ENCODE peak calls at places on chromosomes 2 and 18, in ten cellular contexts. H is IMR-90; Q is Peyer's patch; L is cardiac muscle cell; F is body of pancreas; M is left lung; N is CD8-positive, alpha-beta memory T cell; T is fibroblast of lung; C is tibial artery; I is lower lobe of right lung. A is an unnamed sample.

GRCh38 chr2:238134393-238134785 is 4.1 kb upstream of the KLHL30 start:
- DNase-seq in F (no peak), M (peak; percentile 55), Q (peak; percentile 22), H (no peak), T (no peak), I (peak; percentile 34), L (no peak), N (no peak), C (no peak), A (no peak)

GRCh38 chr2:27313882-27314645 is 5.8 kb upstream of the UCN start:
- DNase-seq in Q (no peak), T (no peak), F (no peak), L (no peak), I (peak; percentile 4), M (peak; percentile 24), C (no peak), H (no peak), N (no peak), A (no peak)

GRCh38 chr2:18548618-18549017 is 11.8 kb downstream of the RDH14 start:
- DNase-seq in Q (no peak), I (no peak), L (no peak), T (no peak), C (no peak), N (no peak), F (no peak), M (no peak), H (no peak), A (no peak)

GRCh38 chr18:711693-712400 is 583 bp downstream of the ENOSF1 start:
- DNase-seq in N (peak; percentile 81), L (peak; percentile 46), H (peak; percentile 88), F (peak; percentile 77), T (peak; percentile 96), C (peak; percentile 87), Q (peak; percentile 75), I (peak; percentile 79), M (peak; percentile 84), A (peak; percentile 84)

GRCh38 chr2:139916822-139917221 is 1136.6 kb upstream of the NXPH2 start:
- DNase-seq in L (no peak), H (no peak), Q (no peak), F (no peak), C (no peak), N (no peak), M (no peak), I (no peak), T (no peak), A (no peak)

GRCh38 chr2:177106212-177106611 is 106.4 kb upstream of the HNRNPA3 start:
- DNase-seq in L (no peak), I (no peak), M (no peak), H (no peak), C (no peak), N (no peak), F (no peak), T (no peak), Q (no peak), A (peak; percentile 2)

GRCh38 chr18:9177047-9177446 is 40.5 kb downstream of the ANKRD12 start:
- DNase-seq in I (no peak), M (no peak), T (no peak), F (no peak), H (no peak), L (peak; percentile 34), N (no peak), Q (no peak), C (no peak), A (no peak)

GRCh38 chr2:238499731-238500570 is 73.2 kb downstream of the ASB1 start:
- DNase-seq in M (no peak), L (no peak), I (no peak), N (no peak), T (no peak), Q (no peak), H (no peak), C (peak; percentile 44), F (no peak), A (no peak)

GRCh38 chr18:26549486-26550435 is 1.4 kb upstream of the KCTD1 start:
- DNase-seq in C (peak; percentile 89), I (peak; percentile 70), M (peak; percentile 88), T (peak; percentile 57), N (no peak), H (peak; percentile 38), Q (peak; percentile 56), L (peak; percentile 64), F (peak; percentile 57), A (peak; percentile 28)

GRCh38 chr2:175309799-175310198 is 128.3 kb upstream of the ATP5MC3 start:
- DNase-seq in C (no peak), M (no peak), L (peak; percentile 68), F (no peak), Q (no peak), I (no peak), H (peak; percentile 10), T (peak; percentile 17), N (no peak), A (no peak)

GRCh38 chr2:30310955-30311354 is 79.6 kb downstream of the LBH start:
- DNase-seq in Q (no peak), M (no peak), H (no peak), C (no peak), N (no peak), I (no peak), L (no peak), F (no peak), T (no peak), A (no peak)

GRCh38 chr18:38801640-38802039 is 1236.0 kb upstream of the CELF4 start:
- DNase-seq in I (no peak), H (no peak), L (no peak), F (no peak), N (no peak), C (no peak), M (no peak), T (no peak), Q (no peak), A (no peak)

GRCh38 chr2:50401772-50402653 is 629.9 kb downstream of the NRXN1 start:
- DNase-seq in C (no peak), I (no peak), N (no peak), Q (no peak), F (peak; percentile 28), T (peak; percentile 42), H (peak; percentile 52), L (peak; percentile 75), M (no peak), A (peak; percentile 25)

GRCh38 chr2:143632751-143633374 is 503.6 kb downstream of the ARHGAP15 start:
- DNase-seq in L (peak; percentile 28), T (no peak), Q (no peak), I (no peak), F (no peak), H (no peak), M (no peak), N (no peak), C (no peak), A (no peak)

GRCh38 chr2:188852752-188853151 is 121.4 kb upstream of the COL3A1 start:
- DNase-seq in N (no peak), C (no peak), M (no peak), H (peak; percentile 37), F (no peak), L (no peak), I (no peak), T (peak; percentile 47), Q (no peak), A (no peak)

GRCh38 chr2:158060160-158060861 is 41.4 kb upstream of the UPP2 start:
- DNase-seq in C (no peak), I (no peak), M (no peak), Q (no peak), L (no peak), H (no peak), F (no peak), T (no peak), N (no peak), A (no peak)

GRCh38 chr2:74959106-74959751 is 786 bp downstream of the POLE4 start:
- DNase-seq in T (no peak), L (no peak), H (no peak), F (no peak), C (no peak), Q (no peak), I (peak; percentile 40), M (peak; percentile 24), N (peak; percentile 18), A (no peak)
- H3K4me3 ChIP-seq in T (peak overlapping the region; percentile 58), L (peak overlapping the region; percentile 64), H (peak overlapping the region; percentile 99), F (peak overlapping the region; percentile 46), C (peak overlapping the region; percentile 68), Q (peak overlapping the region; percentile 60), I (peak overlapping the region; percentile 65), M (peak overlapping the region; percentile 63), N (peak overlapping the region; percentile 46), A (peak overlapping the region; percentile 68)

DNA sequence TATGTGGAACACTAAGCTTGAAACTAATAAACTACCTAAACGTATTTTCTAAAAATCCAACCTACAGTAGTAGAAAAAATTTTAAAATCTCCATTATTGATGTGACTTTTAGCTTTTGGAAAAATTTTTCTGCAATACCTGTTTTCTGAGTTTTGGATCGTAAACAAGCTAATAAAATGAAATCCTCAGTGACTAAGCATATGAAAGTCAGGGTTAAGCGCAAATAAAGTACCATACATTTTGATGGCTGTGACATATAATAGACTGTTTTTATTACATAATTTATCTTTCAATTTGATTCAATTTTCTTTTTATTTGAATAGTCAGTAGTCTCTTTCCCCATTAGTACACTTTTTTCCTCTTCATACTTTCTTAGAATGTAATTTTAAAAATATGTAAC is 683.6 kb downstream of the NUP35 start:
- DNase-seq in T (no peak), C (no peak), I (no peak), F (no peak), N (no peak), L (no peak), Q (no peak), H (no peak), M (no peak), A (no peak)
- H3K4me1 ChIP-seq in T (no peaks in the 10 kb centered on the region), C (no peaks in the 10 kb centered on the region), I (no peaks in the 10 kb centered on the region), F (no peaks in the 10 kb centered on the region), N (no peaks in the 10 kb centered on the region), L (no peaks in the 10 kb centered on the region), Q (no peaks in the 10 kb centered on the region), H (no peaks in the 10 kb centered on the region), M (no peaks in the 10 kb centered on the region), A (no peaks in the 10 kb centered on the region)

DNA sequence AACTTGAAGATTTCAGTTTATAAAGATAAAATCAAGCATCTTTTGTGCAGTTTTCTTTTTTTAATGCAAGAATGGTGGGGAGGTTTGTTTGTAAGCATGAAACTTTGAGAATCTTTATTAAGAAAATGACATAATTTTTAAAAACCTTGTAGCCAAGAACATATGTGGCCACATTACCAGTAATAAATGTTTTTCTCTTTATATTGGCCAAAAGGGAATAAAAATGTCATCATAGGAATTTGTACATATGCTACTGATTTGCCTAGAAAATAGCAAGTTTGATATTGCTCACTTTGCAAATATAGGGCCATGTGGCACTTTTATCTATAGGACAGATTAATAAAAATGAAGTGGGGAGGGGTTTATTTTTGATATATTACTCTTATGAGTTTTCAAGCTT is 25.6 kb downstream of the METTL21A start:
- DNase-seq in T (no peak), I (no peak), C (no peak), Q (no peak), M (no peak), N (no peak), H (no peak), F (no peak), L (no peak), A (no peak)
- H3K27ac ChIP-seq in T (no peak overlapping the region), I (no peak overlapping the region), C (no peak overlapping the region), Q (no peak overlapping the region), M (no peak overlapping the region), N (no peak overlapping the region), H (no peak overlapping the region), F (no peak overlapping the region), L (no peak overlapping the region), A (no peak overlapping the region)

DNA sequence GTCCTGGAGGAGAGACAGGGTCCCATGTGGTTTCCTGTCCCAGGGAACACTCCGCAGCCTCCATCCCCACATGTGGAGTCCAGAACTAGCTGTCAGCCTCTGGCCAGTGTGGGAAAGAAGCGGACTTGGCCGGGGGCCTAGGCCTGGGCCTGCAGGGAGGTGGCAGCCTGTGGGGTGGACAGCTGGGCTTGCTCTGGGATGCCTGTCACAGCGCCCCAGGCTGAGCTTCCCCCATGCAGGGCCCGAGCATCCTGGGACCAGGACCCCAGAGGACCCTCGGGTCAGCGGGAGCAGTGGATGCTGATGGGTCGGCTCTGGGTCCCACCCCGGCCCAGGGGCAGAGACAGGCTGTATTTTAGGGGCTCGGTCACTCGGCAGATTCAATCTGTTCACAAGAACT is 47.5 kb upstream of the ALPP start:
- DNase-seq in N (no peak), I (peak; percentile 55), M (peak; percentile 74), C (peak; percentile 48), T (peak; percentile 39), Q (peak; percentile 45), F (no peak), L (no peak), H (no peak), A (no peak)
- H3K4me3 ChIP-seq in N (no peak overlapping the region), I (no peak overlapping the region), M (no peak overlapping the region), C (no peak overlapping the region), T (no peak overlapping the region), Q (no peak overlapping the region), F (no peak overlapping the region), L (no peak overlapping the region), H (no peak overlapping the region), A (no peak overlapping the region)

A was measured in small intestine.